ENCODE peak calls at places on chromosomes 11 and 22, in six cellular contexts. One of them, this sample, is unnamed.

GRCh38 chr11:35083181-35084061 is 55.5 kb upstream of the CD44 start:
- DNase-seq in HCT116: peak; percentile 46
- DNase-seq in esophagus squamous epithelium: peak; percentile 14
- DNase-seq in neural progenitor cell: peak; percentile 6
- DNase-seq in fibroblast of lung: peak; percentile 99
- DNase-seq in IMR-90: peak; percentile 98
- DNase-seq in this sample: peak; percentile 95

GRCh38 chr11:31645747-31646146 is 136.2 kb downstream of the ELP4 start:
- DNase-seq in neural progenitor cell: no peak
- DNase-seq in esophagus squamous epithelium: no peak
- DNase-seq in IMR-90: peak; percentile 88
- DNase-seq in HCT116: peak; percentile 33
- DNase-seq in fibroblast of lung: peak; percentile 95
- DNase-seq in this sample: peak; percentile 73

GRCh38 chr22:27846910-27847309 is 45.4 kb upstream of the MN1 start:
- DNase-seq in neural progenitor cell: no peak
- DNase-seq in esophagus squamous epithelium: no peak
- DNase-seq in HCT116: no peak
- DNase-seq in fibroblast of lung: no peak
- DNase-seq in IMR-90: no peak
- DNase-seq in this sample: no peak

GRCh38 chr22:46245515-46245914 is 4.6 kb downstream of the CDPF1 start:
- DNase-seq in HCT116: no peak
- DNase-seq in IMR-90: no peak
- DNase-seq in fibroblast of lung: no peak
- DNase-seq in neural progenitor cell: no peak
- DNase-seq in esophagus squamous epithelium: no peak
- DNase-seq in this sample: peak; percentile 23

GRCh38 chr22:27135582-27135981 is 478.2 kb downstream of the MIAT start:
- DNase-seq in fibroblast of lung: peak; percentile 94
- DNase-seq in neural progenitor cell: no peak
- DNase-seq in IMR-90: peak; percentile 73
- DNase-seq in HCT116: no peak
- DNase-seq in esophagus squamous epithelium: no peak
- DNase-seq in this sample: peak; percentile 46

GRCh38 chr11:134132808-134133207 is 63.9 kb downstream of the JAM3 start:
- DNase-seq in neural progenitor cell: no peak
- DNase-seq in esophagus squamous epithelium: no peak
- DNase-seq in fibroblast of lung: peak; percentile 19
- DNase-seq in HCT116: no peak
- DNase-seq in IMR-90: peak; percentile 23
- DNase-seq in this sample: peak; percentile 24

GRCh38 chr11:74004694-74005615 is 3.9 kb downstream of the UCP3 start:
- DNase-seq in HCT116: no peak
- DNase-seq in neural progenitor cell: no peak
- DNase-seq in esophagus squamous epithelium: no peak
- DNase-seq in fibroblast of lung: no peak
- DNase-seq in IMR-90: no peak
- DNase-seq in this sample: no peak

GRCh38 chr11:44994753-44995152 is 44.1 kb upstream of the TP53I11 start:
- DNase-seq in IMR-90: no peak
- DNase-seq in esophagus squamous epithelium: no peak
- DNase-seq in fibroblast of lung: no peak
- DNase-seq in HCT116: no peak
- DNase-seq in neural progenitor cell: no peak
- DNase-seq in this sample: no peak

GRCh38 chr11:65424200-65425104 is 1.9 kb downstream of the NEAT1 start:
- DNase-seq in fibroblast of lung: peak; percentile 47
- DNase-seq in HCT116: no peak
- DNase-seq in esophagus squamous epithelium: no peak
- DNase-seq in IMR-90: peak; percentile 54
- DNase-seq in neural progenitor cell: no peak
- DNase-seq in this sample: no peak

GRCh38 chr11:48043998-48044512 is 63.7 kb downstream of the PTPRJ start:
- DNase-seq in IMR-90: no peak
- DNase-seq in neural progenitor cell: no peak
- DNase-seq in esophagus squamous epithelium: no peak
- DNase-seq in fibroblast of lung: no peak
- DNase-seq in HCT116: no peak
- DNase-seq in this sample: no peak

GRCh38 chr11:33257897-33258630 is 883 bp downstream of the HIPK3 start:
- DNase-seq in neural progenitor cell: peak; percentile 88
- DNase-seq in fibroblast of lung: peak; percentile 77
- DNase-seq in esophagus squamous epithelium: peak; percentile 19
- DNase-seq in IMR-90: peak; percentile 83
- DNase-seq in HCT116: peak; percentile 58
- DNase-seq in this sample: peak; percentile 90

GRCh38 chr11:788953-789940 is 643 bp downstream of the CEND1 start:
- DNase-seq in HCT116: no peak
- DNase-seq in esophagus squamous epithelium: no peak
- DNase-seq in fibroblast of lung: no peak
- DNase-seq in neural progenitor cell: no peak
- DNase-seq in IMR-90: no peak
- DNase-seq in this sample: no peak

GRCh38 chr11:120675171-120675570 is 163.6 kb downstream of the GRIK4 start:
- DNase-seq in HCT116: no peak
- DNase-seq in esophagus squamous epithelium: no peak
- DNase-seq in fibroblast of lung: peak; percentile 37
- DNase-seq in IMR-90: no peak
- DNase-seq in neural progenitor cell: no peak
- DNase-seq in this sample: no peak

GRCh38 chr11:77508031-77508430 is 34.1 kb upstream of the PAK1 start:
- DNase-seq in HCT116: no peak
- DNase-seq in neural progenitor cell: no peak
- DNase-seq in fibroblast of lung: no peak
- DNase-seq in IMR-90: no peak
- DNase-seq in esophagus squamous epithelium: no peak
- DNase-seq in this sample: no peak

GRCh38 chr11:84854498-84854880 is 772.7 kb downstream of the DLG2 start:
- DNase-seq in neural progenitor cell: no peak
- DNase-seq in fibroblast of lung: peak; percentile 11
- DNase-seq in HCT116: no peak
- DNase-seq in IMR-90: no peak
- DNase-seq in esophagus squamous epithelium: no peak
- DNase-seq in this sample: no peak
- H3K4me3 ChIP-seq in neural progenitor cell: no peak overlapping the region
- H3K4me3 ChIP-seq in fibroblast of lung: no peak overlapping the region
- H3K4me3 ChIP-seq in HCT116: no peak overlapping the region
- H3K4me3 ChIP-seq in IMR-90: no peak overlapping the region
- H3K4me3 ChIP-seq in esophagus squamous epithelium: no peak overlapping the region
- H3K4me3 ChIP-seq in this sample: no peak overlapping the region

GRCh38 chr11:85182437-85183109 is 444.6 kb downstream of the DLG2 start:
- DNase-seq in esophagus squamous epithelium: no peak
- DNase-seq in fibroblast of lung: peak; percentile 75
- DNase-seq in HCT116: peak; percentile 69
- DNase-seq in IMR-90: peak; percentile 35
- DNase-seq in neural progenitor cell: peak; percentile 65
- DNase-seq in this sample: no peak
- TF ChIP-seq CTCF in esophagus squamous epithelium: no peak
- TF ChIP-seq CTCF in fibroblast of lung: peak; percentile 27
- TF ChIP-seq CTCF in HCT116: peak; percentile 70
- TF ChIP-seq CTCF in IMR-90: peak; percentile 31
- TF ChIP-seq CTCF in neural progenitor cell: peak; percentile 64
- TF ChIP-seq CTCF in this sample: peak; percentile 9

DNA sequence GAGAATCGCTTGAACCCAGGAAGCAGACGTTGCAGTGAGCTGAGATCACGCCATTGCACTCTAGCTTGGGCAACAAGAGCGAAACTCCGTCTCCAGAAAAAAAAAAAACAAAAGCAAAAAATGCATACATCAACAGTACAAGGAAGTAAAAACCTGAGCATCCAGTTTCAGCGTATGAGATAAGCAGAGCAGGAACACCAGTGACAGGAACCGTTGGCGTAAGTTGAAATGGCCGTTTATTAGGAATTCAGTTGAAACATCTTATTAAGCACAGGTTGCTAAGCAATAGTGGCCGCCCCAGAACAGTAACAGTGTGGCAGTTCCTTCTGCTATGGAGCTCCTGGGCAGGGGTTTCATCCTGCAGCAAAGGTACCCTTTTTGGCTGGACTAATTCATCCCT is 4.0 kb upstream of the L3MBTL2 start:
- DNase-seq in neural progenitor cell: no peak
- DNase-seq in esophagus squamous epithelium: no peak
- DNase-seq in HCT116: no peak
- DNase-seq in fibroblast of lung: no peak
- DNase-seq in IMR-90: no peak
- DNase-seq in this sample: no peak
- H3K4me3 ChIP-seq in neural progenitor cell: no peak overlapping the region
- H3K4me3 ChIP-seq in esophagus squamous epithelium: no peak overlapping the region
- H3K4me3 ChIP-seq in HCT116: no peak overlapping the region
- H3K4me3 ChIP-seq in fibroblast of lung: no peak overlapping the region
- H3K4me3 ChIP-seq in IMR-90: no peak overlapping the region
- H3K4me3 ChIP-seq in this sample: no peak overlapping the region

GRCh38 chr11:7515544-7515943 is 1.7 kb downstream of the PPFIBP2 start:
- DNase-seq in HCT116: no peak
- DNase-seq in neural progenitor cell: no peak
- DNase-seq in fibroblast of lung: no peak
- DNase-seq in esophagus squamous epithelium: no peak
- DNase-seq in IMR-90: no peak
- DNase-seq in this sample: no peak

GRCh38 chr11:7512525-7513209 is 1.1 kb upstream of the PPFIBP2 start:
- DNase-seq in fibroblast of lung: no peak
- DNase-seq in neural progenitor cell: no peak
- DNase-seq in esophagus squamous epithelium: peak; percentile 36
- DNase-seq in IMR-90: no peak
- DNase-seq in HCT116: no peak
- DNase-seq in this sample: peak; percentile 65

GRCh38 chr11:7516488-7516887 is 2.7 kb downstream of the PPFIBP2 start:
- DNase-seq in esophagus squamous epithelium: no peak
- DNase-seq in HCT116: no peak
- DNase-seq in IMR-90: no peak
- DNase-seq in fibroblast of lung: no peak
- DNase-seq in neural progenitor cell: no peak
- DNase-seq in this sample: no peak

GRCh38 chr11:7513210-7514098 is at the start of gene PPFIBP2:
- DNase-seq in IMR-90: peak; percentile 47
- DNase-seq in esophagus squamous epithelium: no peak
- DNase-seq in HCT116: peak; percentile 40
- DNase-seq in neural progenitor cell: peak; percentile 89
- DNase-seq in fibroblast of lung: peak; percentile 45
- DNase-seq in this sample: peak; percentile 61

DNA sequence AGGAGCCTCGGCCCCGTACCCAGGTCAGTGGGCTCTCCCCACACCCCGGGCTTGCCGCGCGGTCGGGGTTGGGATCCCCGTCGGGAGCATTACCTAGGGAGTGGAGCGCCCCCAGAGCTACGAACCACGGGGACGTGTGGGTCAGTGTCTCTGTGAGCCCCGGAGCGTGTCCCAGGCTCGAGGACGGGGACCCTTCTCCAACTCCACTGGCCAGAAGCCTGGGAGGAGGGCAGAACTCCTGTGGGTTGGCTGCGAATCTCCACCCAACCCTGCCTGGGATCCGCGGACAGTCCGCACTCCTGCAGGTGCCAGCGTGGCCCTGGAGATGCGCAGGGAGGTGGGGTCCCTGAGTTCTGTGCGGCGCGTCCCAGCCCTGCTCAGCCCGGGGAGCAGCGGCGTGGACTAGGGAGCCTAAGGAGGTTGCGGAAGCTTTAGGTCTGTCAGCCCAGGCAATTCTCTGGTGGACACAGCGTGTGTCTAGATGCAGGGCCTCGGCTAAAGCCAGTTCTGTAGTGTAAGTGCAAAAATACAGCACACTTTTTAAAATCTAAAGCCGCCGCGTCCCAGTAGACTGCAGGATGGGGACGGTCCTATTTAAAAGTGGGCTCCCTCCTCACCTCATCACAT is 413 bp downstream of the PPFIBP2 start:
- DNase-seq in IMR-90: no peak
- DNase-seq in fibroblast of lung: no peak
- DNase-seq in neural progenitor cell: peak; percentile 42
- DNase-seq in esophagus squamous epithelium: no peak
- DNase-seq in HCT116: no peak
- DNase-seq in this sample: no peak
- TF ChIP-seq CTCF in IMR-90: no peak
- TF ChIP-seq CTCF in fibroblast of lung: no peak
- TF ChIP-seq CTCF in neural progenitor cell: no peak
- TF ChIP-seq CTCF in esophagus squamous epithelium: no peak
- TF ChIP-seq CTCF in HCT116: no peak
- TF ChIP-seq CTCF in this sample: no peak